ENCODE peak calls at places on chromosome 16, in eight cellular contexts. W is colonic mucosa, H is adrenal gland, T is AG09319, M is HCT116, I is activated B cell treated with CpG ODN at 0.5 μM for 24 hours, D is astrocyte of the cerebellum, R is AG04450. F is an unnamed sample.
A peak's percentile ranks its signal among the peaks of the same experiment; 100 is the strongest.

GRCh38 chr16:89953671-89954406 is 5.3 kb downstream of the DEF8 start:
- DNase-seq in W (no peak), H (no peak), T (no peak), M (no peak), I (peak; percentile 42), D (no peak), R (no peak), F (no peak)

GRCh38 chr16:15592324-15592723 is 50.6 kb downstream of the MARF1 start:
- DNase-seq in W (no peak), H (no peak), T (no peak), M (no peak), I (peak; percentile 21), D (no peak), R (no peak), F (no peak)

GRCh38 chr16:88015806-88016140 is 64.5 kb downstream of the BANP start:
- DNase-seq in W (no peak), H (peak; percentile 6), T (no peak), M (no peak), I (no peak), D (no peak), R (no peak), F (no peak)

GRCh38 chr16:85883813-85884212 is 15.1 kb upstream of the IRF8 start:
- DNase-seq in W (no peak), H (no peak), T (no peak), M (no peak), I (no peak), D (no peak), R (no peak), F (no peak)

GRCh38 chr16:78431701-78432100 is 332.2 kb downstream of the WWOX start:
- DNase-seq in W (no peak), H (no peak), T (no peak), M (no peak), I (no peak), D (no peak), R (no peak), F (no peak)

GRCh38 chr16:3716831-3717234 is 491 bp downstream of the TRAP1 start:
- DNase-seq in W (peak; percentile 50), H (no peak), T (no peak), M (no peak), I (no peak), D (no peak), R (no peak), F (no peak)

GRCh38 chr16:19861811-19862327 is 22.8 kb downstream of the GPRC5B start:
- DNase-seq in W (no peak), H (no peak), T (no peak), M (no peak), I (no peak), D (no peak), R (no peak), F (no peak)

GRCh38 chr16:25747160-25747758 is 55.5 kb downstream of the HS3ST4 start:
- DNase-seq in W (no peak), H (no peak), T (no peak), M (no peak), I (no peak), D (no peak), R (no peak), F (peak; percentile 37)

GRCh38 chr16:64907844-64908243 is 214.0 kb downstream of the CDH11 start:
- DNase-seq in W (no peak), H (no peak), T (no peak), M (no peak), I (no peak), D (no peak), R (no peak), F (no peak)

GRCh38 chr16:80974649-80975376 is 31.9 kb downstream of the CMC2 start:
- DNase-seq in W (no peak), H (no peak), T (no peak), M (peak; percentile 12), I (no peak), D (no peak), R (no peak), F (no peak)

GRCh38 chr16:30949655-30950515 is 1.0 kb downstream of the ORAI3 start:
- DNase-seq in W (peak; percentile 90), H (peak; percentile 96), T (peak; percentile 81), M (peak; percentile 79), I (peak; percentile 37), D (no peak), R (no peak), F (no peak)

GRCh38 chr16:19717781-19718623 is at the start of the genes IQCK and KNOP1:
- DNase-seq in W (peak; percentile 91), H (peak; percentile 88), T (peak; percentile 67), M (peak; percentile 68), I (peak; percentile 85), D (peak; percentile 70), R (peak; percentile 73), F (peak; percentile 77)

GRCh38 chr16:74099530-74099929 is 197.1 kb upstream of the PSMD7 start:
- DNase-seq in W (no peak), H (no peak), T (no peak), M (no peak), I (no peak), D (no peak), R (no peak), F (no peak)

GRCh38 chr16:27368358-27368722 is 33.6 kb upstream of the IL21R start:
- DNase-seq in W (no peak), H (no peak), T (no peak), M (no peak), I (no peak), D (no peak), R (no peak), F (no peak)

GRCh38 chr16:67150058-67150832 is 553 bp downstream of the B3GNT9 start:
- DNase-seq in W (peak; percentile 47), H (peak; percentile 53), T (no peak), M (no peak), I (no peak), D (no peak), R (no peak), F (no peak)
- TF ChIP-seq CTCF in W (no peak), H (no peak), T (no peak), M (no peak), I (no peak), D (no peak), R (no peak), F (no peak)

DNA sequence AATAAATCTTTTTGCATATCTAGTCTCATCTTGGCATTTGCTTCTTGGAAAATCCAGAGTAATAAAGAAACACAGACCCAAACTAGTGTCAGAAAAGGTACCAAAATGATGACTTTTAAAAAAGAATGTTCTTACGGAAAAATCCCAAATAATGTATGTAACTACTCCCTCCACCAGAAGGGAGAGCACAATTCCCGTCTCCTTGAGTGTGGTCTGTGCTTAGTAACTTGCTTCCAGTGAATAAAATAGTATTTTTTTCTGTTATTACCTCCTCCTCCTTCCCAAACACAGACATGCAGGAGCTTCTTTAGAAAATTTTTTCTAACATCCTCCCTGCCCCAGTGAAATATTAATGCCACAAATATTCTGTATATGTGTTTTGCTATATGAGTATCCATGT is 358.1 kb downstream of the ZFHX3 start:
- DNase-seq in W (no peak), H (no peak), T (no peak), M (no peak), I (no peak), D (no peak), R (no peak), F (no peak)
- TF ChIP-seq CTCF in W (no peak), H (no peak), T (no peak), M (no peak), I (no peak), D (no peak), R (no peak), F (no peak)

GRCh38 chr16:1941924-1942809 is 832 bp downstream of the MSRB1 start:
- DNase-seq in W (peak; percentile 50), H (no peak), T (no peak), M (no peak), I (no peak), D (no peak), R (no peak), F (no peak)
- TF ChIP-seq CTCF in W (no peak), H (no peak), T (no peak), M (no peak), I (no peak), D (no peak), R (no peak), F (no peak)

GRCh38 chr16:23155445-23156049 is 6.3 kb upstream of the USP31 start:
- DNase-seq in W (no peak), H (peak; percentile 30), T (no peak), M (peak; percentile 21), I (no peak), D (no peak), R (no peak), F (no peak)
- TF ChIP-seq CTCF in W (peak; percentile 16), H (no peak), T (peak; percentile 30), M (peak; percentile 60), I (no peak), D (peak; percentile 38), R (peak; percentile 30), F (peak; percentile 32)

DNA sequence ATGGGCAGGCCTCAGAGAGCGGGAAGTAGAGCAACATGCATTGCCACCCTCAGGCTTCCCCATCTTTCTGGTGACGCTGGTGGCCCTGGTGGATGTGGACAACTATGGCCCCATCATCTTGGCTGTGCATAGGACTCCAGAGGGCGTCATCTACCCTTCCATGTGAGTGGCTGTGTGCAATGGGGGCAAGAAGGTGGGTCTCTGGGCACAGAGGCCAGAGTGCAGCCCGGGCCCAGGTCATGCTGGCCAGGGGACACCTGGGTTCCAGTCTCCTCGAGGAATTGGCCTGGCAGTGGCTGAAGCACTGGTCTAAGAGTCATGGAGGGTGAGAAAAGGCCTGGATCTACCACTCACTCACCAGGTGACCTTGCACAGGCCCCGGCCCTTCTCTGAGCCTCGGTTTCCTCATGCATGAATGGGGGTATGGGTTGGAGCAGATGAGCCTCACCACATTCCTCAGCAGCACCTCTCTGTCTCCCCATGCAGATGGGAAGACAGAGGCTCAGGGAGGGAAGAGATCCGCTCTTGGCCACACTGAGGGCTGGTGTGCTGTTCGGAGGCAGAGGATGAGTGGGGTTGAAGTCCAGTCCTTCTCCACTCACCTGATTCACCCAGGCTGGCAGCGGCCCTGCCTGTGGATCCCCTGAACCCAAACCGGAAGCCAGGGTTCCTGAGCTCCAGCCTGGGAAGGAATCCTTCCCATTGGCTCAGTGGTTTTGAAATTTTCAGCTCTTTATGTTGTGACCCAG is 7.2 kb upstream of the ADGRG3 start:
- DNase-seq in W (no peak), H (no peak), T (no peak), M (no peak), I (no peak), D (no peak), R (no peak), F (no peak)
- TF ChIP-seq CTCF in W (no peak), H (no peak), T (no peak), M (no peak), I (no peak), D (no peak), R (no peak), F (no peak)

F was measured in progenitor cell of endocrine pancreas.